ENCODE peak calls at places on chromosomes 13 and 19, in six cellular contexts. X is Calu3, J is HFF-Myc, N is foreskin fibroblast, L is K562, O is colonic mucosa. D is an unnamed sample.

GRCh38 chr13:37443538-37443937 is 155.0 kb downstream of the POSTN start:
- DNase-seq in X (no peak), J (peak; percentile 6), N (peak; percentile 81), L (no peak), O (no peak), D (peak; percentile 24)

GRCh38 chr13:31053098-31053497 is 108.6 kb downstream of the HSPH1 start:
- DNase-seq in X (peak; percentile 8), J (no peak), N (no peak), L (no peak), O (no peak), D (no peak)

GRCh38 chr19:35378356-35378755 is 7.5 kb downstream of the GPR42 start:
- DNase-seq in X (no peak), J (no peak), N (no peak), L (no peak), O (no peak), D (no peak)

GRCh38 chr19:42323852-42324654 is 1.4 kb upstream of the MEGF8 start:
- DNase-seq in X (peak; percentile 43), J (no peak), N (no peak), L (no peak), O (no peak), D (no peak)

GRCh38 chr19:19227217-19227616 is 15.5 kb downstream of the NCAN start:
- DNase-seq in X (no peak), J (no peak), N (no peak), L (no peak), O (no peak), D (no peak)

GRCh38 chr13:22893149-22893548 is 287.6 kb upstream of the SGCG start:
- DNase-seq in X (no peak), J (no peak), N (no peak), L (no peak), O (no peak), D (no peak)

GRCh38 chr19:4567584-4568071 is 8.1 kb upstream of the SEMA6B start:
- DNase-seq in X (peak; percentile 73), J (no peak), N (no peak), L (peak; percentile 87), O (peak; percentile 73), D (no peak)

GRCh38 chr19:4140237-4140711 is 13.2 kb upstream of the CREB3L3 start:
- DNase-seq in X (peak; percentile 17), J (no peak), N (peak; percentile 48), L (peak; percentile 78), O (peak; percentile 68), D (no peak)

GRCh38 chr13:47794963-47795362 is 206.1 kb downstream of the SUCLA2 start:
- DNase-seq in X (no peak), J (no peak), N (no peak), L (no peak), O (no peak), D (no peak)

GRCh38 chr19:5356918-5357317 is 16.3 kb upstream of the PTPRS start:
- DNase-seq in X (no peak), J (no peak), N (no peak), L (no peak), O (no peak), D (no peak)

GRCh38 chr19:35295792-35296462 is 4.0 kb downstream of the MAG start:
- DNase-seq in X (no peak), J (no peak), N (no peak), L (peak; percentile 43), O (no peak), D (no peak)

GRCh38 chr19:7947939-7948338 is 4.5 kb upstream of the TIMM44 start:
- DNase-seq in X (no peak), J (no peak), N (no peak), L (no peak), O (no peak), D (no peak)

GRCh38 chr13:49439609-49440008 is 4.3 kb downstream of the CAB39L start:
- DNase-seq in X (no peak), J (no peak), N (no peak), L (no peak), O (no peak), D (no peak)

GRCh38 chr19:48403606-48404005 is 10.1 kb downstream of the GRIN2D start:
- DNase-seq in X (peak; percentile 61), J (no peak), N (no peak), L (peak; percentile 48), O (peak; percentile 38), D (no peak)

GRCh38 chr19:30149300-30149699 is 207.3 kb downstream of the URI1 start:
- DNase-seq in X (peak; percentile 20), J (no peak), N (no peak), L (no peak), O (no peak), D (no peak)

GRCh38 chr13:99132295-99132835 is 68.3 kb upstream of the UBAC2 start:
- DNase-seq in X (no peak), J (no peak), N (no peak), L (no peak), O (no peak), D (no peak)

GRCh38 chr19:50818859-50819472 is 4.6 kb downstream of the KLK1 start:
- DNase-seq in X (no peak), J (no peak), N (no peak), L (no peak), O (no peak), D (no peak)

GRCh38 chr19:31568724-31569123 is 219.5 kb upstream of the TSHZ3 start:
- DNase-seq in X (no peak), J (no peak), N (no peak), L (no peak), O (no peak), D (no peak)

GRCh38 chr13:60755380-60756163 is 358.6 kb downstream of the TDRD3 start:
- DNase-seq in X (no peak), J (no peak), N (no peak), L (no peak), O (no peak), D (no peak)

GRCh38 chr13:20528451-20528850 is 2.8 kb upstream of the CRYL1 start:
- DNase-seq in X (no peak), J (no peak), N (no peak), L (no peak), O (no peak), D (no peak)

GRCh38 chr19:2353159-2353894 is 6.7 kb upstream of the TMPRSS9 start:
- DNase-seq in X (no peak), J (no peak), N (no peak), L (no peak), O (no peak), D (no peak)

GRCh38 chr13:19958119-19959111 is at the start of gene ZMYM2:
- DNase-seq in X (peak; percentile 97), J (peak; percentile 71), N (peak; percentile 98), L (peak; percentile 98), O (peak; percentile 99), D (peak; percentile 97)

GRCh38 chr19:5059191-5059579 is 90.3 kb downstream of the KDM4B start:
- DNase-seq in X (no peak), J (no peak), N (no peak), L (no peak), O (no peak), D (no peak)

GRCh38 chr13:50914848-50915247 is 5.3 kb downstream of the RNASEH2B start:
- DNase-seq in X (no peak), J (no peak), N (no peak), L (no peak), O (no peak), D (no peak)

GRCh38 chr13:21573920-21574712 is 29.9 kb downstream of the MICU2 start:
- DNase-seq in X (no peak), J (no peak), N (no peak), L (no peak), O (no peak), D (no peak)

GRCh38 chr13:90919153-90919552 is 428.3 kb upstream of the MIR17HG start:
- DNase-seq in X (no peak), J (no peak), N (no peak), L (no peak), O (no peak), D (no peak)

GRCh38 chr13:82947121-82948077 is 934.9 kb downstream of the SLITRK1 start:
- DNase-seq in X (no peak), J (no peak), N (no peak), L (no peak), O (no peak), D (no peak)

GRCh38 chr19:43474986-43475705 is 9.7 kb upstream of the LYPD3 start:
- DNase-seq in X (peak; percentile 99), J (peak; percentile 73), N (peak; percentile 92), L (peak; percentile 99), O (peak; percentile 98), D (peak; percentile 78)

GRCh38 chr13:73973156-73973555 is 161.0 kb downstream of the KLF12 start:
- DNase-seq in X (no peak), J (no peak), N (no peak), L (no peak), O (no peak), D (no peak)

GRCh38 chr13:59468396-59468795 is 695.3 kb downstream of the DIAPH3 start:
- DNase-seq in X (no peak), J (no peak), N (no peak), L (peak; percentile 11), O (no peak), D (no peak)
- TF ChIP-seq CTCF in X (no peak), J (no peak), N (no peak), L (no peak), O (no peak), D (no peak)

GRCh38 chr19:38231918-38232317 is 7.9 kb upstream of the DPF1 start:
- DNase-seq in X (no peak), J (no peak), N (no peak), L (no peak), O (no peak), D (no peak)

GRCh38 chr19:38229585-38230073 is 5.6 kb upstream of the DPF1 start:
- DNase-seq in X (peak; percentile 85), J (no peak), N (peak; percentile 95), L (peak; percentile 99), O (no peak), D (peak; percentile 73)

GRCh38 chr19:38234615-38235014 is 10.6 kb upstream of the DPF1 start:
- DNase-seq in X (no peak), J (no peak), N (no peak), L (no peak), O (no peak), D (no peak)

GRCh38 chr19:38228491-38229439 is 4.7 kb upstream of the DPF1 start:
- DNase-seq in X (no peak), J (no peak), N (no peak), L (peak; percentile 74), O (no peak), D (no peak)

DNA sequence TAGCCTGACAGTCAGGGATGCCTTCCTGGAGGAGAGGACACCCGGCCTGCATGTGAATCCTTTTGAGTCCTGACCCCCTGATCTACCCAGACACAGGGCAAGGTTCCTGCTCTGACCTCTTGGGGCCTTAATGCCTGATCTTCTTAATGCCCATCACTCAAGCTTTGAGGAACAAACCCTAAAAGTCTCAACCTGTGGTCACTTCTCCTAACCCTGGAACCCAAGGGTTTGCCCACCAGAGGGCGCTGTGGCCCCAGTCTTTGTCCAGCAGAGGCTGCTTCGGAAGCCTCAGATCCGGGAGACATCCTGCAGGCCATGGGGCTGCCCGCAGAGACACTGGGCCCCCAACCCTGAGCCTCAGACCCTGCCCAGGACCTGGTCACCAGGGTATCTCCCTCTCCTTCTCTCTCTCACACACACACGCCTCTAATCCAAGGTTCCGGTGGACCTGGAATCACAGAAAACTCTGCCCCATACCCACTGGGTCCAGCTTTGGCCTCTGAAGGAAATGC is 9.8 kb upstream of the DPF1 start:
- DNase-seq in X (peak; percentile 92), J (no peak), N (no peak), L (peak; percentile 79), O (peak; percentile 85), D (no peak)
- TF ChIP-seq CTCF in X (peak; percentile 98), J (peak; percentile 91), N (peak; percentile 81), L (peak; percentile 93), O (peak; percentile 77), D (peak; percentile 82)

GRCh38 chr13:72651196-72651595 is 76.2 kb downstream of the MZT1 start:
- DNase-seq in X (no peak), J (no peak), N (no peak), L (no peak), O (no peak), D (no peak)
- TF ChIP-seq CTCF in X (no peak), J (no peak), N (no peak), L (no peak), O (no peak), D (peak; percentile 5)

GRCh38 chr13:96817336-96817941 is 176.8 kb downstream of the OXGR1 start:
- DNase-seq in X (no peak), J (no peak), N (no peak), L (no peak), O (no peak), D (no peak)
- TF ChIP-seq CTCF in X (no peak), J (peak; percentile 17), N (peak; percentile 31), L (no peak), O (peak; percentile 15), D (peak; percentile 29)